ENCODE peak calls at places on chromosomes 5 and 9, in five cellular contexts. H, C, Y, V and E are unnamed samples.
A peak's percentile ranks its signal among the peaks of the same experiment; 100 is the strongest.

GRCh38 chr5:14239404-14239803 is 96.3 kb downstream of the TRIO start:
- DNase-seq in C (no peak), V (no peak), H (no peak), Y (no peak), E (no peak)

GRCh38 chr5:15790446-15791005 is 290.5 kb downstream of the FBXL7 start:
- DNase-seq in Y (no peak), C (no peak), V (no peak), H (no peak), E (no peak)

GRCh38 chr9:136451221-136451877 is 11.7 kb upstream of the INPP5E start:
- DNase-seq in Y (no peak), H (no peak), C (no peak), V (no peak), E (no peak)

GRCh38 chr5:2087980-2088379 is 205.3 kb upstream of the IRX4 start:
- DNase-seq in V (no peak), Y (no peak), H (no peak), C (no peak), E (no peak)

GRCh38 chr5:118407958-118408357 is 580.4 kb downstream of the DTWD2 start:
- DNase-seq in V (no peak), Y (no peak), C (no peak), H (no peak), E (no peak)

GRCh38 chr5:142323480-142324376 is 1.1 kb downstream of the SPRY4 start:
- DNase-seq in C (no peak), Y (peak; percentile 70), V (no peak), H (no peak), E (peak; percentile 68)

GRCh38 chr9:37364751-37365360 is 57.6 kb upstream of the GRHPR start:
- DNase-seq in C (no peak), Y (no peak), H (no peak), V (peak; percentile 12), E (no peak)

GRCh38 chr5:171207256-171207866 is 101.7 kb upstream of the TLX3 start:
- DNase-seq in Y (no peak), C (no peak), V (peak; percentile 47), H (peak; percentile 53), E (peak; percentile 71)

GRCh38 chr5:60883229-60883628 is 39.2 kb upstream of the ELOVL7 start:
- DNase-seq in V (peak; percentile 38), Y (no peak), C (no peak), H (peak; percentile 21), E (peak; percentile 22)

GRCh38 chr5:65961644-65962043 is 35.3 kb downstream of the ERBIN start:
- DNase-seq in C (no peak), Y (no peak), V (peak; percentile 66), H (peak; percentile 38), E (peak; percentile 37)

GRCh38 chr5:115170924-115171510 is 1.3 kb upstream of the TRIM36 start:
- DNase-seq in Y (no peak), C (no peak), H (no peak), V (no peak), E (no peak)

GRCh38 chr9:98037362-98037761 is 19.2 kb upstream of the NANS start:
- DNase-seq in C (peak; percentile 76), Y (peak; percentile 69), H (no peak), V (peak; percentile 14), E (peak; percentile 67)

GRCh38 chr9:124544535-124544934 is 37.3 kb upstream of the NR5A1 start:
- DNase-seq in C (no peak), Y (no peak), V (no peak), H (no peak), E (no peak)

GRCh38 chr5:127040779-127041520 is 10.6 kb upstream of the MARCHF3 start:
- DNase-seq in C (no peak), V (peak; percentile 96), Y (no peak), H (peak; percentile 28), E (peak; percentile 59)

GRCh38 chr5:55306641-55307382 is 682 bp downstream of the DHX29 start:
- DNase-seq in H (peak; percentile 6), Y (no peak), V (peak; percentile 20), C (no peak), E (no peak)

GRCh38 chr9:82558855-82559615 is 503.9 kb downstream of the RASEF start:
- DNase-seq in H (no peak), C (no peak), Y (no peak), V (peak; percentile 7), E (no peak)

GRCh38 chr9:35906923-35907699 is 1.1 kb downstream of the HRCT1 start:
- DNase-seq in C (peak; percentile 85), V (peak; percentile 32), Y (no peak), H (peak; percentile 57), E (peak; percentile 92)

GRCh38 chr9:131419029-131419614 is 25.2 kb downstream of the PRRC2B start:
- DNase-seq in H (no peak), C (no peak), Y (no peak), V (no peak), E (no peak)

GRCh38 chr5:134215757-134216156 is 10.1 kb downstream of the PPP2CA start:
- DNase-seq in Y (no peak), V (no peak), C (no peak), H (no peak), E (no peak)

GRCh38 chr5:148807845-148808244 is 18.6 kb upstream of the ADRB2 start:
- DNase-seq in Y (no peak), C (no peak), V (no peak), H (peak; percentile 29), E (no peak)

GRCh38 chr5:163338-163620 is 28.0 kb upstream of the LRRC14B start:
- DNase-seq in V (no peak), C (no peak), Y (no peak), H (no peak), E (no peak)

GRCh38 chr9:108272350-108272899 is 583.4 kb downstream of the ACTL7B start:
- DNase-seq in Y (peak; percentile 67), H (peak; percentile 18), V (peak; percentile 47), C (peak; percentile 68), E (peak; percentile 73)

GRCh38 chr9:105954517-105954916 is 260.2 kb downstream of the TMEM38B start:
- DNase-seq in C (no peak), H (no peak), V (no peak), Y (no peak), E (no peak)

GRCh38 chr9:109440117-109440515 is 58.0 kb downstream of the PTPN3 start:
- DNase-seq in V (no peak), H (no peak), C (no peak), Y (peak; percentile 85), E (no peak)

GRCh38 chr5:169974121-169974770 is 6.0 kb downstream of the INSYN2B start:
- DNase-seq in H (no peak), Y (no peak), V (no peak), C (no peak), E (no peak)

GRCh38 chr9:18493361-18494015 is 19.5 kb downstream of the ADAMTSL1 start:
- DNase-seq in V (peak; percentile 47), C (no peak), Y (no peak), H (peak; percentile 11), E (peak; percentile 33)

GRCh38 chr9:78397045-78397843 is 100.3 kb downstream of the PSAT1 start:
- DNase-seq in H (no peak), C (no peak), Y (no peak), V (no peak), E (no peak)

GRCh38 chr5:169020102-169020501 is 280.8 kb downstream of the SLIT3 start:
- DNase-seq in C (no peak), Y (no peak), H (peak; percentile 26), V (peak; percentile 49), E (peak; percentile 29)

GRCh38 chr5:167570431-167570830 is 721.0 kb upstream of the WWC1 start:
- DNase-seq in H (no peak), C (no peak), V (no peak), Y (no peak), E (no peak)

GRCh38 chr5:159156839-159157238 is 52.5 kb downstream of the RNF145 start:
- DNase-seq in V (peak; percentile 79), C (no peak), H (peak; percentile 68), Y (no peak), E (peak; percentile 87)

GRCh38 chr5:120463991-120464626 is at the start of gene PRR16:
- DNase-seq in Y (no peak), C (peak; percentile 77), V (peak; percentile 13), H (peak; percentile 45), E (peak; percentile 64)

GRCh38 chr5:120465281-120465961 is 1.3 kb downstream of the PRR16 start:
- DNase-seq in Y (peak; percentile 57), V (no peak), C (peak; percentile 65), H (peak; percentile 56), E (no peak)

GRCh38 chr5:120466337-120467006 is 2.4 kb downstream of the PRR16 start:
- DNase-seq in C (no peak), Y (no peak), V (no peak), H (no peak), E (no peak)

GRCh38 chr5:120463026-120463770 is 902 bp upstream of the PRR16 start:
- DNase-seq in Y (no peak), H (no peak), C (no peak), V (no peak), E (no peak)

DNA sequence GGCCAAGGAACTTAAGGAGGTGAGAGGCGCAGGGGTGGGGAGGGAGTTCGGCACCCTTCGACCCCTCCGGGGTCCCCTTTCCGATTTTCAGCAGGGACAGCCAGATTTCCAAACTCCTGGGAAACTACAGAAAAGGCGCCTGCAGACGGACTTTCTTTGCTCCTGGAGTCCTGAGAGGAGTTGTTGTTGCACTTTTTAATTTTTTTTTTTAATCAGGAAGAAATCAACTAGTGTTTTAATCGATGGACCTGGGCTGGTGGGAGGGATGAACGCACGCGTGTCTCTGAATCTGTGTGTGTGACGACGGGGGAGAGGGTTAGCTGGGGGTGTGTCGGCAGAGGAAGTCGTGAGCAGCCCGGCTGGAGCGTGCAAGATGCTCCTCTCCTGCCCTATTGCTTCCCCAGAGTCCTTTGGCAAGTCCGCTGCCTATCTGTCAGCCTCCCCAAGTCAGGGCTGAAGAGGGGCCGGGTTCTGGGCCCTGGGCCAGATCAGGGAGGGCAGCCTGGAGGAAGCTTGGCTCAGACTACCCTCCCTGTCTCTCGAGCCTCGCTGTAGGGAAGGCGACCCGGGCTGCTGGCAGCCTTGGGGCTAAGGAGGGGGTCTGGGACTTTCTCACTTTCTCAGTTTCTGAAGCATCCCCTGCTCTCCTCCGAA is 654 bp downstream of the PRR16 start:
- DNase-seq in C (peak; percentile 70), Y (peak; percentile 55), V (no peak), H (peak; percentile 47), E (no peak)
- H3K4me3 ChIP-seq in C (peak overlapping the region; percentile 76), Y (no peak overlapping the region), V (peak overlapping the region; percentile 34), H (peak overlapping the region; percentile 73), E (peak overlapping the region; percentile 72)

GRCh38 chr9:111975709-111976108 is 79.1 kb downstream of the UGCG start:
- DNase-seq in C (no peak), V (no peak), H (no peak), Y (peak; percentile 70), E (no peak)
- TF ChIP-seq CTCF in C (no peak), V (peak; percentile 32), H (peak; percentile 1), Y (no peak), E (no peak)

GRCh38 chr5:79508794-79509193 is 5.1 kb downstream of the HOMER1 start:
- DNase-seq in H (no peak), Y (no peak), V (no peak), C (no peak), E (no peak)

GRCh38 chr5:79511945-79512493 is 1.9 kb downstream of the HOMER1 start:
- DNase-seq in V (no peak), C (no peak), Y (no peak), H (no peak), E (no peak)

GRCh38 chr5:79509244-79509880 is 4.6 kb downstream of the HOMER1 start:
- DNase-seq in C (no peak), H (no peak), Y (no peak), V (no peak), E (no peak)

GRCh38 chr5:79512692-79513518 is 1.0 kb downstream of the HOMER1 start:
- DNase-seq in Y (no peak), V (peak; percentile 30), H (peak; percentile 11), C (no peak), E (peak; percentile 41)

GRCh38 chr5:79510638-79511037 is 3.3 kb downstream of the HOMER1 start:
- DNase-seq in Y (no peak), V (no peak), C (peak; percentile 73), H (no peak), E (no peak)
- H3K4me3 ChIP-seq in Y (no peak overlapping the region), V (no peak overlapping the region), C (peak overlapping the region; percentile 82), H (no peak overlapping the region), E (no peak overlapping the region)

GRCh38 chr5:77640577-77641396 is 2.3 kb upstream of the OTP start:
- DNase-seq in H (no peak), Y (no peak), C (no peak), V (no peak), E (no peak)
- TF ChIP-seq CTCF in H (no peak), Y (no peak), C (no peak), V (no peak), E (no peak)